ENCODE peak calls at places on chromosome 12, in ten cellular contexts. N is fibroblast of pulmonary artery, O is BE2C, W is HCT116, J is tibial artery, M is brain microvascular endothelial cell, Q is H7, V is body of pancreas, C is choroid plexus epithelial cell, D is spleen. X is an unnamed sample.

GRCh38 chr12:7374423-7375144 is 69.4 kb downstream of the CD163L1 start:
- DNase-seq in N (peak; percentile 7), O (peak; percentile 90), W (peak; percentile 47), J (peak; percentile 40), M (peak; percentile 14), Q (peak; percentile 58), V (peak; percentile 59), C (peak; percentile 38), D (peak; percentile 78), X (no peak)

GRCh38 chr12:22275847-22276246 is 58.7 kb downstream of the ST8SIA1 start:
- DNase-seq in N (peak; percentile 100), O (no peak), W (no peak), J (peak; percentile 97), M (peak; percentile 98), Q (no peak), V (peak; percentile 30), C (peak; percentile 95), D (no peak), X (peak; percentile 88)

GRCh38 chr12:72289633-72290032 is 17.5 kb downstream of the TRHDE start:
- DNase-seq in N (no peak), O (no peak), W (no peak), J (no peak), M (no peak), Q (no peak), V (no peak), C (no peak), D (no peak), X (no peak)

GRCh38 chr12:62215506-62215905 is 44.7 kb upstream of the USP15 start:
- DNase-seq in N (no peak), O (no peak), W (no peak), J (no peak), M (no peak), Q (no peak), V (no peak), C (no peak), D (no peak), X (no peak)

GRCh38 chr12:94435511-94435927 is 24.1 kb downstream of the CEP83 start:
- DNase-seq in N (peak; percentile 18), O (no peak), W (no peak), J (no peak), M (no peak), Q (no peak), V (no peak), C (peak; percentile 9), D (peak; percentile 25), X (no peak)

GRCh38 chr12:76029982-76030377 is 1.6 kb downstream of the PHLDA1 start:
- DNase-seq in N (peak; percentile 74), O (no peak), W (no peak), J (no peak), M (peak; percentile 28), Q (peak; percentile 59), V (no peak), C (peak; percentile 62), D (no peak), X (no peak)

GRCh38 chr12:51976376-51977160 is 25.1 kb downstream of the ACVR1B start:
- DNase-seq in N (peak; percentile 97), O (no peak), W (no peak), J (no peak), M (peak; percentile 77), Q (no peak), V (peak; percentile 16), C (peak; percentile 95), D (no peak), X (no peak)

GRCh38 chr12:53575502-53576264 is 50.5 kb downstream of the ATF7 start:
- DNase-seq in N (peak; percentile 83), O (no peak), W (no peak), J (no peak), M (peak; percentile 41), Q (no peak), V (no peak), C (peak; percentile 75), D (no peak), X (no peak)

GRCh38 chr12:7212678-7213077 is 23.2 kb downstream of the PEX5 start:
- DNase-seq in N (no peak), O (no peak), W (no peak), J (no peak), M (no peak), Q (no peak), V (no peak), C (no peak), D (no peak), X (no peak)

GRCh38 chr12:112115259-112116045 is 6.9 kb upstream of the NAA25 start:
- DNase-seq in N (no peak), O (no peak), W (no peak), J (no peak), M (no peak), Q (no peak), V (peak; percentile 3), C (no peak), D (no peak), X (no peak)

DNA sequence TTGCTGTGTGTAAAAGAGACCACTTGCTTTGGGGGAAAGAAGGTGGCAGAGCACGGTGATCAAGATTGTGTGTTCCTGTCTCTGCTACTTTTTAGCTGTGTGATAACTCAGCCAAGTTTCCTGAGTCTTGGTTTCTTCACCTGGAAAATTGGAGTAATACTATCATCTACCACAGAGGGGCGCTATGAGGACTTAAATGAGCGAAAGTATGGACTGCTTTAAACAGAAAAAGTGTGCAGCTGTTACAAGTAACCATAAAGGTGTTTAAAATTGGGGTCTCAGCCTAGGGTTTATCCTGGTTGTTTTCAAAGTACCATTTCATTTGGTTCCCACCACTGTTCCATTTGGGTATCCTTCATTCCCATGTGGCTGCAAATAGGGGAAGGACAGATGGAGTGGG is 65.9 kb upstream of the WSCD2 start:
- DNase-seq in N (peak; percentile 17), O (no peak), W (peak; percentile 35), J (no peak), M (no peak), Q (peak; percentile 45), V (no peak), C (peak; percentile 46), D (no peak), X (no peak)
- H3K4me3 ChIP-seq in N (no peak overlapping the region), O (no peak overlapping the region), W (no peak overlapping the region), J (no peak overlapping the region), M (no peak overlapping the region), Q (no peak overlapping the region), V (no peak overlapping the region), C (no peak overlapping the region), D (no peak overlapping the region), X (no peak overlapping the region)

GRCh38 chr12:26704214-26704613 is 128.8 kb downstream of the ITPR2 start:
- DNase-seq in N (no peak), O (no peak), W (no peak), J (no peak), M (no peak), Q (no peak), V (no peak), C (no peak), D (no peak), X (no peak)
- H3K4me3 ChIP-seq in N (no peak overlapping the region), O (no peak overlapping the region), W (no peak overlapping the region), J (no peak overlapping the region), M (no peak overlapping the region), Q (no peak overlapping the region), V (no peak overlapping the region), C (no peak overlapping the region), D (no peak overlapping the region), X (no peak overlapping the region)

DNA sequence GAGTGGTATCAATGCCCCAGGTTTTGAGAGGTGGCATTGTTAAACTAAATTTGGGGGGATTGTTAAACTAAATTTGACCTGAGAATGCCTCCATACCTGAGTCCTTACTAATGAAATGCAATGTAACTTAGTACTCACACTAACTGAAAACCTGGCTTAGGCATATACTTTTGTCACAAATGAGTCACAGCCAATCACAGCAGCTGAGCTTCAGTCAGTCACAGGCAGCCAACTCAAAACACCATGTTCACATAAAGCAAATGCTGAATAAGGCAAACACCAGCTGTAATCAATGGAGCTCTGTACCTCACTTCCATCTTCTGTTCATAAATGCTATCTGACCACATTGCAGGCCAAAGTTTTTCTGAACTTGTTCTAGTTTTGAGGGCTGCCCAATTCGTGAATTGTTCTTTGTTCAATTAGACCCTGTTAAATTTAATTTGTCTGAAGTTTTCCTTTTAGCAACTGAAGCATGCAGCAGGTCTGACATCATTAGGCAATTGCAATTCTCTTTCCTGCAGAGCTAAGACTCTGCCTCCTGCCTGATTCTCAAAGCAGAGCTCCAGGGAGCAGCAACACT is 130.0 kb downstream of the WIF1 start:
- DNase-seq in N (no peak), O (no peak), W (no peak), J (no peak), M (no peak), Q (no peak), V (no peak), C (no peak), D (no peak), X (no peak)
- H3K4me3 ChIP-seq in N (no peak overlapping the region), O (no peak overlapping the region), W (no peak overlapping the region), J (no peak overlapping the region), M (no peak overlapping the region), Q (no peak overlapping the region), V (no peak overlapping the region), C (no peak overlapping the region), D (no peak overlapping the region), X (no peak overlapping the region)

GRCh38 chr12:65881348-65881961 is 57.2 kb downstream of the HMGA2 start:
- DNase-seq in N (peak; percentile 90), O (no peak), W (no peak), J (peak; percentile 67), M (no peak), Q (peak; percentile 63), V (no peak), C (peak; percentile 89), D (no peak), X (no peak)
- H3K4me3 ChIP-seq in N (peak overlapping the region; percentile 51), O (no peak overlapping the region), W (no peak overlapping the region), J (peak overlapping the region; percentile 46), M (peak overlapping the region; percentile 9), Q (peak overlapping the region; percentile 2), V (no peak overlapping the region), C (peak overlapping the region; percentile 51), D (peak overlapping the region; percentile 18), X (no peak overlapping the region)

GRCh38 chr12:59196989-59197388 is 276.7 kb upstream of the LRIG3 start:
- DNase-seq in N (no peak), O (no peak), W (no peak), J (no peak), M (no peak), Q (no peak), V (no peak), C (no peak), D (no peak), X (no peak)
- H3K4me3 ChIP-seq in N (no peak overlapping the region), O (no peak overlapping the region), W (no peak overlapping the region), J (no peak overlapping the region), M (no peak overlapping the region), Q (no peak overlapping the region), V (no peak overlapping the region), C (no peak overlapping the region), D (no peak overlapping the region), X (no peak overlapping the region)